ENCODE peak calls at places on chromosomes 5 and 9, in four cellular contexts. H is GF-D8; X is effector CD4-positive, alpha-beta T cell; I is A549. J is an unnamed sample.

GRCh38 chr5:104635216-104635615 is 1072.6 kb upstream of the NUDT12 start:
- DNase-seq in I (peak), X (no peak), H (no peak), J (no peak)

GRCh38 chr9:108367188-108367587 is 488.6 kb downstream of the ACTL7B start:
- DNase-seq in H (no peak), I (no peak), X (no peak), J (no peak)

GRCh38 chr5:6551955-6552313 is 80.9 kb downstream of the NSUN2 start:
- DNase-seq in I (no peak), H (no peak), X (no peak), J (no peak)

GRCh38 chr5:6632324-6632930 is 417 bp downstream of the NSUN2 start:
- DNase-seq in H (no peak), X (no peak), I (no peak), J (peak)

GRCh38 chr9:20980713-20981481 is 50.5 kb downstream of the HACD4 start:
- DNase-seq in X (no peak), I (no peak), H (peak), J (peak)

GRCh38 chr5:61604626-61605025 is 272.6 kb downstream of the ZSWIM6 start:
- DNase-seq in I (peak), H (no peak), X (no peak), J (no peak)

GRCh38 chr9:100222674-100223073 is 123.6 kb downstream of the INVS start:
- DNase-seq in H (no peak), X (no peak), I (peak), J (peak)

GRCh38 chr9:17470015-17470414 is 108.9 kb upstream of the SH3GL2 start:
- DNase-seq in H (no peak), I (no peak), X (no peak), J (no peak)

GRCh38 chr9:107039546-107039945 is 176.6 kb downstream of the ZNF462 start:
- DNase-seq in H (no peak), I (no peak), X (no peak), J (peak)

GRCh38 chr5:16935271-16936149 is 578 bp downstream of the MYO10 start:
- DNase-seq in I (peak), X (no peak), H (no peak), J (no peak)

GRCh38 chr5:177489119-177489716 is 8.2 kb downstream of the PDLIM7 start:
- DNase-seq in I (peak), X (no peak), H (no peak), J (no peak)

GRCh38 chr5:161258438-161258837 is 288.1 kb downstream of the GABRB2 start:
- DNase-seq in X (no peak), H (no peak), I (no peak), J (no peak)

GRCh38 chr5:132056610-132057497 is 3.6 kb upstream of the IL3 start:
- DNase-seq in H (no peak), I (no peak), X (no peak), J (no peak)

GRCh38 chr5:154228696-154229095 is 38.2 kb downstream of the GALNT10 start:
- DNase-seq in I (no peak), H (no peak), X (no peak), J (no peak)

GRCh38 chr5:179229331-179229761 is 115.9 kb downstream of the ADAMTS2 start:
- DNase-seq in X (no peak), I (no peak), H (no peak), J (no peak)

GRCh38 chr9:111975709-111976108 is 79.1 kb downstream of the UGCG start:
- DNase-seq in X (no peak), I (peak), H (peak), J (no peak)

GRCh38 chr9:116873441-116873840 is 186.3 kb downstream of the TRIM32 start:
- DNase-seq in X (no peak), H (no peak), I (no peak), J (no peak)

GRCh38 chr5:114782869-114783268 is 386.8 kb downstream of the TRIM36 start:
- DNase-seq in H (no peak), I (peak), X (no peak), J (no peak)

GRCh38 chr9:91770229-91770628 is 179.8 kb downstream of the ROR2 start:
- DNase-seq in I (no peak), X (no peak), H (no peak), J (no peak)

GRCh38 chr9:93815677-93816076 is 139.5 kb downstream of the BARX1 start:
- DNase-seq in X (no peak), I (no peak), H (no peak), J (no peak)

GRCh38 chr5:26622947-26623346 is 415.4 kb downstream of the CDH9 start:
- DNase-seq in H (no peak), X (no peak), I (no peak), J (no peak)

GRCh38 chr5:124654418-124654817 is 92.0 kb downstream of the ZNF608 start:
- DNase-seq in H (no peak), X (no peak), I (no peak), J (no peak)

GRCh38 chr5:91352831-91353695 is 30.1 kb downstream of the ARRDC3 start:
- DNase-seq in I (no peak), H (no peak), X (no peak), J (no peak)

GRCh38 chr9:132474253-132474652 is 64.2 kb downstream of the CFAP77 start:
- DNase-seq in H (no peak), X (no peak), I (no peak), J (no peak)

GRCh38 chr5:15574806-15575205 is 74.8 kb downstream of the FBXL7 start:
- DNase-seq in X (no peak), I (no peak), H (no peak), J (peak)

GRCh38 chr5:98585661-98586310 is 187.7 kb upstream of the RGMB start:
- DNase-seq in X (no peak), I (no peak), H (no peak), J (no peak)

GRCh38 chr5:18314192-18314778 is 680.0 kb downstream of the TAF11L14 start:
- DNase-seq in I (peak), H (no peak), X (no peak), J (peak)

GRCh38 chr5:175842947-175843793 is 28.2 kb upstream of the CPLX2 start:
- DNase-seq in I (peak), X (no peak), H (no peak), J (peak)

GRCh38 chr9:94745806-94746540 is 19.5 kb downstream of the AOPEP start:
- DNase-seq in H (no peak), X (no peak), I (no peak), J (no peak)

GRCh38 chr9:92035146-92035545 is 80.1 kb downstream of the SPTLC1 start:
- DNase-seq in H (no peak), X (no peak), I (no peak), J (no peak)

GRCh38 chr5:93062548-93062947 is 518.5 kb downstream of the NR2F1-AS1 start:
- DNase-seq in H (no peak), X (no peak), I (peak), J (peak)

GRCh38 chr5:77029376-77029885 is 773 bp upstream of the AGGF1 start:
- DNase-seq in X (no peak), H (peak), I (peak), J (no peak)

J was measured in AG08395.